ENCODE peak calls at places on chromosome 13, in four cellular contexts. One of them, this sample, is unnamed.
A peak's percentile ranks its signal among the peaks of the same experiment; 100 is the strongest.

GRCh38 chr13:42039457-42039945 is 8.9 kb upstream of the DGKH start:
- DNase-seq in neural progenitor cell: no peak
- DNase-seq in GM23248: no peak
- DNase-seq in SK-N-SH: peak; percentile 24
- DNase-seq in this sample: peak; percentile 27

GRCh38 chr13:48808689-48809088 is 155.0 kb downstream of the CYSLTR2 start:
- DNase-seq in neural progenitor cell: no peak
- DNase-seq in GM23248: peak; percentile 53
- DNase-seq in SK-N-SH: no peak
- DNase-seq in this sample: no peak

GRCh38 chr13:73667756-73668155 is 466.4 kb downstream of the KLF12 start:
- DNase-seq in neural progenitor cell: no peak
- DNase-seq in GM23248: no peak
- DNase-seq in SK-N-SH: no peak
- DNase-seq in this sample: no peak

GRCh38 chr13:71879129-71879535 is 12.1 kb upstream of the DACH1 start:
- DNase-seq in neural progenitor cell: peak; percentile 71
- DNase-seq in GM23248: peak; percentile 11
- DNase-seq in SK-N-SH: peak; percentile 33
- DNase-seq in this sample: peak; percentile 30

GRCh38 chr13:95754069-95754468 is 77.1 kb downstream of the DNAJC3 start:
- DNase-seq in neural progenitor cell: no peak
- DNase-seq in GM23248: no peak
- DNase-seq in SK-N-SH: no peak
- DNase-seq in this sample: no peak

GRCh38 chr13:24301434-24301833 is 7.9 kb upstream of the C1QTNF9 start:
- DNase-seq in neural progenitor cell: no peak
- DNase-seq in GM23248: no peak
- DNase-seq in SK-N-SH: no peak
- DNase-seq in this sample: no peak

GRCh38 chr13:98622926-98623325 is 46.0 kb upstream of the STK24 start:
- DNase-seq in neural progenitor cell: no peak
- DNase-seq in GM23248: no peak
- DNase-seq in SK-N-SH: peak; percentile 35
- DNase-seq in this sample: no peak

GRCh38 chr13:36673352-36673751 is 468 bp upstream of the SERTM1 start:
- DNase-seq in neural progenitor cell: no peak
- DNase-seq in GM23248: no peak
- DNase-seq in SK-N-SH: no peak
- DNase-seq in this sample: no peak

GRCh38 chr13:113258655-113259054 is 38.4 kb upstream of the LAMP1 start:
- DNase-seq in neural progenitor cell: no peak
- DNase-seq in GM23248: no peak
- DNase-seq in SK-N-SH: no peak
- DNase-seq in this sample: no peak

GRCh38 chr13:97339019-97339988 is 94.7 kb upstream of the RAP2A start:
- DNase-seq in neural progenitor cell: no peak
- DNase-seq in GM23248: peak; percentile 98
- DNase-seq in SK-N-SH: no peak
- DNase-seq in this sample: no peak

GRCh38 chr13:74003374-74003773 is 130.8 kb downstream of the KLF12 start:
- DNase-seq in neural progenitor cell: no peak
- DNase-seq in GM23248: no peak
- DNase-seq in SK-N-SH: no peak
- DNase-seq in this sample: peak; percentile 29

GRCh38 chr13:49610176-49610575 is 18.1 kb upstream of the ARL11 start:
- DNase-seq in neural progenitor cell: no peak
- DNase-seq in GM23248: no peak
- DNase-seq in SK-N-SH: peak; percentile 47
- DNase-seq in this sample: no peak

GRCh38 chr13:36819811-36820140 is 754 bp downstream of the RFXAP start:
- DNase-seq in neural progenitor cell: peak; percentile 61
- DNase-seq in GM23248: peak; percentile 52
- DNase-seq in SK-N-SH: no peak
- DNase-seq in this sample: peak; percentile 21

GRCh38 chr13:99822820-99823219 is 148.7 kb downstream of the ZIC5 start:
- DNase-seq in neural progenitor cell: no peak
- DNase-seq in GM23248: no peak
- DNase-seq in SK-N-SH: no peak
- DNase-seq in this sample: no peak

GRCh38 chr13:48078251-48078656 is 16.6 kb downstream of the MED4 start:
- DNase-seq in neural progenitor cell: no peak
- DNase-seq in GM23248: peak; percentile 13
- DNase-seq in SK-N-SH: no peak
- DNase-seq in this sample: peak; percentile 8

GRCh38 chr13:42328672-42329071 is 56.7 kb downstream of the AKAP11 start:
- DNase-seq in neural progenitor cell: no peak
- DNase-seq in GM23248: no peak
- DNase-seq in SK-N-SH: no peak
- DNase-seq in this sample: no peak

GRCh38 chr13:101326710-101327109 is 89.6 kb downstream of the NALCN start:
- DNase-seq in neural progenitor cell: no peak
- DNase-seq in GM23248: no peak
- DNase-seq in SK-N-SH: no peak
- DNase-seq in this sample: no peak

GRCh38 chr13:111201304-111201940 is 86.3 kb downstream of the ARHGEF7 start:
- DNase-seq in neural progenitor cell: no peak
- DNase-seq in GM23248: no peak
- DNase-seq in SK-N-SH: no peak
- DNase-seq in this sample: no peak

GRCh38 chr13:54175470-54175869 is 1146.9 kb downstream of the OLFM4 start:
- DNase-seq in neural progenitor cell: peak; percentile 12
- DNase-seq in GM23248: no peak
- DNase-seq in SK-N-SH: no peak
- DNase-seq in this sample: no peak

GRCh38 chr13:103788061-103788652 is 721.9 kb upstream of the SLC10A2 start:
- DNase-seq in neural progenitor cell: no peak
- DNase-seq in GM23248: no peak
- DNase-seq in SK-N-SH: no peak
- DNase-seq in this sample: peak; percentile 10

GRCh38 chr13:93345642-93346220 is 119.1 kb downstream of the GPC6 start:
- DNase-seq in neural progenitor cell: no peak
- DNase-seq in GM23248: peak; percentile 38
- DNase-seq in SK-N-SH: no peak
- DNase-seq in this sample: no peak

GRCh38 chr13:51495300-51495699 is 42.5 kb upstream of the INTS6 start:
- DNase-seq in neural progenitor cell: no peak
- DNase-seq in GM23248: no peak
- DNase-seq in SK-N-SH: no peak
- DNase-seq in this sample: no peak

GRCh38 chr13:44140146-44140545 is 233.5 kb upstream of the SERP2 start:
- DNase-seq in neural progenitor cell: peak; percentile 76
- DNase-seq in GM23248: no peak
- DNase-seq in SK-N-SH: no peak
- DNase-seq in this sample: no peak

GRCh38 chr13:111383591-111384440 is 63.4 kb downstream of the TEX29 start:
- DNase-seq in neural progenitor cell: no peak
- DNase-seq in GM23248: no peak
- DNase-seq in SK-N-SH: no peak
- DNase-seq in this sample: no peak

GRCh38 chr13:84648069-84648640 is 765.9 kb upstream of the SLITRK1 start:
- DNase-seq in neural progenitor cell: no peak
- DNase-seq in GM23248: peak; percentile 25
- DNase-seq in SK-N-SH: no peak
- DNase-seq in this sample: peak; percentile 14

GRCh38 chr13:40596484-40596883 is 70.0 kb downstream of the FOXO1 start:
- DNase-seq in neural progenitor cell: no peak
- DNase-seq in GM23248: no peak
- DNase-seq in SK-N-SH: no peak
- DNase-seq in this sample: no peak
- H3F3A ChIP-seq in neural progenitor cell: no peaks in the 10 kb centered on the region
- H3F3A ChIP-seq in GM23248: no peaks in the 10 kb centered on the region
- H3F3A ChIP-seq in SK-N-SH: no peaks in the 10 kb centered on the region
- H3F3A ChIP-seq in this sample: no peaks in the 10 kb centered on the region

GRCh38 chr13:30113983-30114491 is 193.3 kb downstream of the KATNAL1 start:
- DNase-seq in neural progenitor cell: peak; percentile 76
- DNase-seq in GM23248: peak; percentile 67
- DNase-seq in SK-N-SH: no peak
- DNase-seq in this sample: no peak
- H3K4me3 ChIP-seq in neural progenitor cell: peak overlapping the region; percentile 62
- H3K4me3 ChIP-seq in GM23248: peak overlapping the region; percentile 76
- H3K4me3 ChIP-seq in SK-N-SH: no peak overlapping the region
- H3K4me3 ChIP-seq in this sample: peak overlapping the region; percentile 72

GRCh38 chr13:27967736-27968315 is 1.3 kb downstream of the CDX2 start:
- DNase-seq in neural progenitor cell: peak; percentile 47
- DNase-seq in GM23248: no peak
- DNase-seq in SK-N-SH: peak; percentile 25
- DNase-seq in this sample: no peak

GRCh38 chr13:27968316-27969072 is 621 bp downstream of the CDX2 start:
- DNase-seq in neural progenitor cell: peak; percentile 77
- DNase-seq in GM23248: no peak
- DNase-seq in SK-N-SH: peak; percentile 33
- DNase-seq in this sample: no peak

GRCh38 chr13:27969866-27970229 is 733 bp upstream of the CDX2 start:
- DNase-seq in neural progenitor cell: no peak
- DNase-seq in GM23248: no peak
- DNase-seq in SK-N-SH: no peak
- DNase-seq in this sample: no peak

GRCh38 chr13:27970382-27971235 is 1.5 kb upstream of the CDX2 start:
- DNase-seq in neural progenitor cell: peak; percentile 46
- DNase-seq in GM23248: no peak
- DNase-seq in SK-N-SH: peak; percentile 19
- DNase-seq in this sample: no peak

DNA sequence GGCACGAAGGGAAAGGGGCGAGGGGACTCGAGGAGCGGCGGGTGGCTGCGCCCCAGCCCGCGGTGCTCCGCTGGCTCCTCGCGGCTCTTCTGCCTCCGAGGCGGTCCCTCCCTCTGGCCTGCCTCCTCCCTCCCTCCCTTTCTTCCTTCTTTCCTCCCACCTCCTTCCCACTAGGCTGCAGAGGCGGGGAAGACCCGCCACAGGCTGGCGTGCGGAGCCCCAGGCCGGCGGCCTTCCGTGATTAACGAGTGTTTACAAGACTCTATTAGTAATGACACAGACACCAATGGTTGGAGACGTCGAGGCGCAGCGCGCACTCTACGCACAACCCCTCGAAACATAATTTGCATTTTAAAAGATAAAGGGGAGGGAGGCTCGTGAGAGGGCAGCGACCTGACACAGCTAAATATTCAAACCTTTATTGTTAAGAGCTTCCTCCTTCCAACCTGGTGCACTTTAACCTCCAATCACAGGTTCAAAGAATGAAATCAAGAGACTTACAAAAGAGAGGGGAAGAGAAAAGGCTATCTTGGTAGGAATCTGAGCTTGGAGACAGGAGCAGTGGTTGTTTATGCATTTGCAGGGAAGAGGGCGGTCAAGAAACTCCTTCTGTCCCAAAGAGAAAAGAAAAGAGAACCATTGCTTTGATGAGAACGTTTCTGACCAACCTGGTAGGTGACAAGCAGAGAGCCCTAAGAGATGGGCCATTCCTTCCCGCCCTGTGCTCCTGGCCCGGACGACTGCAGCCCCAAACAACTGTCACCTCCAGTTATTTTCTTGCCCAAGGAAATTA is at the start of gene CDX2:
- DNase-seq in neural progenitor cell: peak; percentile 51
- DNase-seq in GM23248: no peak
- DNase-seq in SK-N-SH: peak; percentile 22
- DNase-seq in this sample: no peak
- H3F3A ChIP-seq in neural progenitor cell: peaks cover 55% of the 10 kb centered on the region
- H3F3A ChIP-seq in GM23248: no peaks in the 10 kb centered on the region
- H3F3A ChIP-seq in SK-N-SH: no peaks in the 10 kb centered on the region
- H3F3A ChIP-seq in this sample: no peaks in the 10 kb centered on the region

GRCh38 chr13:83453723-83454122 is 428.6 kb downstream of the SLITRK1 start:
- DNase-seq in neural progenitor cell: no peak
- DNase-seq in GM23248: no peak
- DNase-seq in SK-N-SH: no peak
- DNase-seq in this sample: no peak

GRCh38 chr13:83450586-83450985 is 431.7 kb downstream of the SLITRK1 start:
- DNase-seq in neural progenitor cell: peak; percentile 20
- DNase-seq in GM23248: peak; percentile 18
- DNase-seq in SK-N-SH: no peak
- DNase-seq in this sample: no peak

GRCh38 chr13:83452292-83452950 is 429.9 kb downstream of the SLITRK1 start:
- DNase-seq in neural progenitor cell: no peak
- DNase-seq in GM23248: no peak
- DNase-seq in SK-N-SH: no peak
- DNase-seq in this sample: no peak

GRCh38 chr13:83453300-83453699 is 429.0 kb downstream of the SLITRK1 start:
- DNase-seq in neural progenitor cell: no peak
- DNase-seq in GM23248: no peak
- DNase-seq in SK-N-SH: no peak
- DNase-seq in this sample: no peak

GRCh38 chr13:83449666-83450395 is 432.4 kb downstream of the SLITRK1 start:
- DNase-seq in neural progenitor cell: peak; percentile 60
- DNase-seq in GM23248: peak; percentile 77
- DNase-seq in SK-N-SH: no peak
- DNase-seq in this sample: peak; percentile 72
- H3K4me3 ChIP-seq in neural progenitor cell: peak overlapping the region; percentile 10
- H3K4me3 ChIP-seq in GM23248: peak overlapping the region; percentile 41
- H3K4me3 ChIP-seq in SK-N-SH: no peak overlapping the region
- H3K4me3 ChIP-seq in this sample: no peak overlapping the region

DNA sequence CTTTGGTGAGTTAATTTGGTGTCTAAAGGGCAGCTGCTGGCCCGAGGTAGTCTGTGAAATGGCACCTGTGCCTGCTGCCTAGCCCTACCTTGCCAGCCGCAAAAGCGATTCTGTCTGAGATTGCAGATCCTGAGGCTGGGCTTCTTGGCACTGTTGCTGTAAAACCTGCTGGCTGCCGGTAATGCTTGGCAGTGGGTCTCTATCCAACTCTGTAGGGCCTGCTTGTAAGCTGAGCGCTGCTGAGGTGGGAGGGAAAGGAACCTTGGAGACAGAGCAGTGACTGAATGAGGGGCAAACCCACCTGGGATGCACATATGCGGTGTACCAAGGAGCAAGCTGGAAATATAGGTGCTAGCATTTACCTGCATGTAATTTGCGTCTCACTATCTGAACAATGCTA is 11.7 kb downstream of the LCP1 start:
- DNase-seq in neural progenitor cell: no peak
- DNase-seq in GM23248: no peak
- DNase-seq in SK-N-SH: no peak
- DNase-seq in this sample: no peak
- H3F3A ChIP-seq in neural progenitor cell: no peaks in the 10 kb centered on the region
- H3F3A ChIP-seq in GM23248: no peaks in the 10 kb centered on the region
- H3F3A ChIP-seq in SK-N-SH: no peaks in the 10 kb centered on the region
- H3F3A ChIP-seq in this sample: no peaks in the 10 kb centered on the region

GRCh38 chr13:40769970-40770369 is 1.0 kb downstream of the MRPS31 start:
- DNase-seq in neural progenitor cell: no peak
- DNase-seq in GM23248: no peak
- DNase-seq in SK-N-SH: no peak
- DNase-seq in this sample: no peak
- H3K4me3 ChIP-seq in neural progenitor cell: peak overlapping the region; percentile 81
- H3K4me3 ChIP-seq in GM23248: peak overlapping the region; percentile 96
- H3K4me3 ChIP-seq in SK-N-SH: peak overlapping the region; percentile 70
- H3K4me3 ChIP-seq in this sample: peak overlapping the region; percentile 97

GRCh38 chr13:102566513-102566912 is 30.3 kb upstream of the TPP2 start:
- DNase-seq in neural progenitor cell: no peak
- DNase-seq in GM23248: no peak
- DNase-seq in SK-N-SH: no peak
- DNase-seq in this sample: no peak
- H3F3A ChIP-seq in neural progenitor cell: no peaks in the 10 kb centered on the region
- H3F3A ChIP-seq in GM23248: peaks cover 14% of the 10 kb centered on the region
- H3F3A ChIP-seq in SK-N-SH: no peaks in the 10 kb centered on the region
- H3F3A ChIP-seq in this sample: no peaks in the 10 kb centered on the region